ENCODE peak calls at places on chromosomes 1 and 21, in ten cellular contexts. S is K562, M is adipocyte, I is PC-3, B is Caco-2, W is pancreas, Q is fibroblast of lung, Y is spleen, V is neuronal stem cell, G is upper lobe of right lung. J is an unnamed sample. For H3K9me3 and H3K27me3, the result is how much of the 10 kb centered on the place peaks cover.

GRCh38 chr1:24392604-24392946 is 21.0 kb downstream of the STPG1 start:
- DNase-seq in S (no peak), M (no peak), I (no peak), B (no peak), W (no peak), Q (no peak), Y (no peak), V (no peak), G (no peak), J (no peak)

GRCh38 chr1:108072294-108072693 is 107.3 kb upstream of the VAV3 start:
- DNase-seq in S (no peak), M (no peak), I (no peak), B (no peak), W (no peak), Q (no peak), Y (no peak), V (no peak), G (no peak), J (no peak)

GRCh38 chr21:43306391-43306790 is 120.5 kb downstream of the SIK1 start:
- DNase-seq in S (no peak), M (no peak), I (no peak), B (no peak), W (no peak), Q (no peak), Y (peak), V (no peak), G (peak), J (no peak)

GRCh38 chr1:198203434-198203833 is 46.6 kb downstream of the NEK7 start:
- DNase-seq in S (no peak), M (no peak), I (no peak), B (no peak), W (no peak), Q (peak), Y (no peak), V (no peak), G (no peak), J (no peak)

GRCh38 chr1:108511764-108512163 is 48.1 kb upstream of the EEIG2 start:
- DNase-seq in S (no peak), M (peak), I (peak), B (peak), W (no peak), Q (no peak), Y (no peak), V (no peak), G (no peak), J (no peak)

GRCh38 chr1:65691152-65691900 is 101.4 kb upstream of the PDE4B start:
- DNase-seq in S (no peak), M (peak), I (no peak), B (no peak), W (no peak), Q (no peak), Y (no peak), V (no peak), G (no peak), J (no peak)

GRCh38 chr1:198492872-198493271 is 47.6 kb downstream of the ATP6V1G3 start:
- DNase-seq in S (no peak), M (peak), I (peak), B (no peak), W (no peak), Q (peak), Y (no peak), V (no peak), G (no peak), J (no peak)

GRCh38 chr1:22673486-22674409 is 20.7 kb downstream of the C1QB start:
- DNase-seq in S (peak), M (peak), I (peak), B (peak), W (no peak), Q (peak), Y (no peak), V (peak), G (no peak), J (peak)

GRCh38 chr1:204213668-204214662 is at the start of gene GOLT1A:
- DNase-seq in S (peak), M (peak), I (peak), B (peak), W (peak), Q (peak), Y (no peak), V (peak), G (peak), J (peak)

GRCh38 chr21:29326914-29327554 is 28.3 kb downstream of the BACH1 start:
- DNase-seq in S (no peak), M (no peak), I (no peak), B (no peak), W (no peak), Q (no peak), Y (no peak), V (no peak), G (no peak), J (no peak)

GRCh38 chr1:115364044-115364775 is 26.2 kb upstream of the NGF start:
- DNase-seq in S (no peak), M (peak), I (no peak), B (no peak), W (no peak), Q (peak), Y (no peak), V (no peak), G (no peak), J (no peak)

GRCh38 chr1:223079498-223079897 is 63.5 kb downstream of the TLR5 start:
- DNase-seq in S (no peak), M (no peak), I (no peak), B (no peak), W (no peak), Q (no peak), Y (no peak), V (no peak), G (no peak), J (no peak)

GRCh38 chr1:223077434-223077833 is 65.6 kb downstream of the TLR5 start:
- DNase-seq in S (peak), M (no peak), I (no peak), B (no peak), W (no peak), Q (no peak), Y (no peak), V (no peak), G (no peak), J (no peak)

GRCh38 chr1:223076382-223076781 is 66.7 kb downstream of the TLR5 start:
- DNase-seq in S (no peak), M (no peak), I (no peak), B (no peak), W (no peak), Q (no peak), Y (no peak), V (no peak), G (no peak), J (no peak)

GRCh38 chr1:223084466-223084865 is 58.6 kb downstream of the TLR5 start:
- DNase-seq in S (no peak), M (no peak), I (no peak), B (no peak), W (peak), Q (no peak), Y (no peak), V (no peak), G (no peak), J (no peak)

GRCh38 chr1:223081181-223081994 is 61.7 kb downstream of the TLR5 start:
- DNase-seq in S (peak), M (peak), I (peak), B (peak), W (peak), Q (peak), Y (peak), V (peak), G (peak), J (peak)
- H3K4me3 ChIP-seq in S (peak), M (peak), I (peak), B (no peak), W (peak), Q (no peak), Y (peak), V (peak), G (peak), J (peak)

GRCh38 chr1:228302086-228302485 is 94.2 kb downstream of the OBSCN start:
- DNase-seq in S (no peak), M (no peak), I (no peak), B (no peak), W (no peak), Q (no peak), Y (no peak), V (no peak), G (no peak), J (no peak)
- H3K9me3 ChIP-seq in S (under half), M (half or more), I (under half), B (under half), W (under half), Q (under half), Y (under half), V (under half), G (under half), J (under half)

GRCh38 chr1:74205236-74205635 is 7.2 kb downstream of the FPGT start:
- DNase-seq in S (no peak), M (peak), I (no peak), B (no peak), W (no peak), Q (peak), Y (no peak), V (peak), G (no peak), J (no peak)
- H3K27me3 ChIP-seq in S (under half), M (under half), I (under half), B (under half), W (under half), Q (under half), Y (under half), V (under half), G (under half), J (under half)

GRCh38 chr1:2232916-2233438 is 4.9 kb downstream of the SKI start:
- DNase-seq in S (no peak), M (no peak), I (no peak), B (no peak), W (no peak), Q (peak), Y (peak), V (no peak), G (peak), J (no peak)
- H3K4me3 ChIP-seq in S (peak), M (peak), I (peak), B (no peak), W (peak), Q (peak), Y (peak), V (no peak), G (peak), J (no peak)

GRCh38 chr1:248243204-248243603 is 12.0 kb downstream of the OR2M4 start:
- DNase-seq in S (peak), M (peak), I (peak), B (peak), W (no peak), Q (peak), Y (peak), V (no peak), G (peak), J (peak)
- H3K9me3 ChIP-seq in S (under half), M (under half), I (under half), B (under half), W (under half), Q (under half), Y (under half), V (under half), G (under half), J (under half)

GRCh38 chr1:181386340-181386739 is 97.0 kb upstream of the CACNA1E start:
- DNase-seq in S (no peak), M (no peak), I (no peak), B (no peak), W (no peak), Q (no peak), Y (no peak), V (no peak), G (no peak), J (no peak)

GRCh38 chr1:181387702-181388101 is 95.6 kb upstream of the CACNA1E start:
- DNase-seq in S (no peak), M (no peak), I (no peak), B (no peak), W (no peak), Q (no peak), Y (no peak), V (no peak), G (no peak), J (no peak)

GRCh38 chr1:181386951-181387350 is 96.4 kb upstream of the CACNA1E start:
- DNase-seq in S (no peak), M (no peak), I (no peak), B (no peak), W (no peak), Q (no peak), Y (no peak), V (no peak), G (no peak), J (no peak)

DNA sequence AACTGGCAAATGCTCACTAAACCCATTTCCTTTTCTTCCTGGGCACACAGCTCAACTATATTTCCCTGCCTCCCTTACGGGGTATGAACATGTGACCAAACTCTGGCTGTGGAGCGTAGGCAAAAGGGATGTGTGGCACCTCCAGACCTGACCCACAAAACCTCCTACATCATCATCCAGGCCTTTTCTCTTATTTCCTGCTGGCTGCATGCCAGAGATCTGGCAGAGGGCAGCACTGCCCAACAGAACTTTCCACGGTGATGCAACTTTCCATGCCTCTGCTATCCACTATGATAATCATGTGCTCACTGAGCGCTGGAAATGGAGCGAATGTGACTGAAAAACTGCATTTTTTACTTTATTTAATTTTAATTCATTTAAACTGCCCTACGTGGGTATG is 99.6 kb upstream of the CACNA1E start:
- DNase-seq in S (no peak), M (no peak), I (no peak), B (no peak), W (no peak), Q (no peak), Y (no peak), V (no peak), G (no peak), J (no peak)
- H3K27me3 ChIP-seq in S (under half), M (under half), I (under half), B (under half), W (under half), Q (under half), Y (under half), V (under half), G (under half), J (under half)

DNA sequence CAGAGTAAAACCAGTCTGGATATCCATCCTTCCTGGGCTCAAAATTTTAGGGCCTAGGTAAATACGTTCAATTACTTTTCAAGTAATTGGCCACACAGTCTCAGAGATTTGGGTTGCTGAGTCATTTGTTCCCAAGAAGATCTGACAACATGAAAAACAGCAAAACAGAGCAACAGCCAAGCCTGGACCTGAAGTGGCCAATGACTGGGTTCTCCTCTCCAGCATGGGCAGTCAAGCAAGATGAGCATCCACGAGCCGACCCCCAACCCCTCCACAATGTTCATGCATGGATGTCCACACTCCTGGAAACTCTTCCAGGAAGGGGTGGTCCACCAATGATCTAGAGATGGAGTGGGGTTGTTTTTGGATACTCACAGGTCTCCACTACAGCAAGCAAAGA is 72.8 kb downstream of the CD46 start:
- DNase-seq in S (no peak), M (peak), I (no peak), B (no peak), W (no peak), Q (no peak), Y (no peak), V (no peak), G (peak), J (no peak)
- H3K4me3 ChIP-seq in S (no peak), M (peak), I (no peak), B (no peak), W (no peak), Q (no peak), Y (no peak), V (no peak), G (peak), J (no peak)

DNA sequence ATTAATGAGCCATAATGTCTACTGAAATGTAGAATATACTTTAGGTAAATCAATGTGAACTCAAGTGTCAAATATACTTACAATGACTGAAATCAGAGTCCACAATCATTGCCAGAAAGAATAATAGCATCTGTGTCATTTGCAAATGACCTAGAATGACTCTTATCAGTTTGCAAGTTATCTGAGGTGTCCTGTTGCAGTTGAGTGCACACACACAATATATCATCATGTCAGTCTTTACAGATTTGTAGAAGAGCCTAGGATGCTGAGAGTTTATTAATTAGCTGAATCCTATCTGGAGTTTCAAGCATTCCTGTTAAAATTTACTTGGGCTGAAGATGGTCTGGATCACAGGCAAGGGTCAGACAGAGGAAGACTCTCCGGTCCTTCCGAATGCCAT is 324.0 kb upstream of the GREM2 start:
- DNase-seq in S (no peak), M (no peak), I (no peak), B (no peak), W (no peak), Q (no peak), Y (no peak), V (no peak), G (no peak), J (no peak)
- H3K9me3 ChIP-seq in S (under half), M (under half), I (under half), B (under half), W (under half), Q (under half), Y (under half), V (under half), G (under half), J (under half)

GRCh38 chr1:91799159-91799558 is 86.8 kb downstream of the TGFBR3 start:
- DNase-seq in S (no peak), M (no peak), I (no peak), B (no peak), W (no peak), Q (no peak), Y (no peak), V (no peak), G (no peak), J (no peak)
- H3K27me3 ChIP-seq in S (under half), M (under half), I (under half), B (under half), W (under half), Q (under half), Y (under half), V (under half), G (under half), J (under half)

GRCh38 chr1:234531181-234532132 is 52.5 kb upstream of the TARBP1 start:
- DNase-seq in S (no peak), M (peak), I (peak), B (no peak), W (peak), Q (peak), Y (peak), V (no peak), G (no peak), J (no peak)
- H3K4me3 ChIP-seq in S (no peak), M (peak), I (no peak), B (no peak), W (peak), Q (no peak), Y (no peak), V (peak), G (peak), J (no peak)